ENCODE peak calls at places on chromosomes 7 and 10, in eight cellular contexts. One of them, this sample, is unnamed.
A peak's percentile ranks its signal among the peaks of the same experiment; 100 is the strongest.

GRCh38 chr10:44647877-44648542 is 263.1 kb upstream of the CXCL12 start:
- DNase-seq in neural progenitor cell: no peak
- DNase-seq in OCI-LY7: no peak
- DNase-seq in left ventricle myocardium inferior: peak; percentile 24
- DNase-seq in body of pancreas: peak; percentile 35
- DNase-seq in K562: no peak
- DNase-seq in GM10248: no peak
- DNase-seq in choroid plexus epithelial cell: peak; percentile 72
- DNase-seq in this sample: no peak

GRCh38 chr10:67402620-67403019 is 293.4 kb downstream of the CTNNA3 start:
- DNase-seq in neural progenitor cell: no peak
- DNase-seq in OCI-LY7: no peak
- DNase-seq in left ventricle myocardium inferior: no peak
- DNase-seq in body of pancreas: no peak
- DNase-seq in K562: no peak
- DNase-seq in GM10248: no peak
- DNase-seq in choroid plexus epithelial cell: no peak
- DNase-seq in this sample: no peak

GRCh38 chr7:19377611-19378339 is 232.6 kb upstream of the FERD3L start:
- DNase-seq in neural progenitor cell: no peak
- DNase-seq in OCI-LY7: no peak
- DNase-seq in left ventricle myocardium inferior: no peak
- DNase-seq in body of pancreas: no peak
- DNase-seq in K562: no peak
- DNase-seq in GM10248: no peak
- DNase-seq in choroid plexus epithelial cell: peak; percentile 85
- DNase-seq in this sample: no peak

GRCh38 chr7:46576950-46577349 is 655.9 kb upstream of the IGFBP3 start:
- DNase-seq in neural progenitor cell: no peak
- DNase-seq in OCI-LY7: no peak
- DNase-seq in left ventricle myocardium inferior: no peak
- DNase-seq in body of pancreas: no peak
- DNase-seq in K562: no peak
- DNase-seq in GM10248: no peak
- DNase-seq in choroid plexus epithelial cell: peak; percentile 49
- DNase-seq in this sample: no peak

GRCh38 chr7:921071-921461 is 33.4 kb downstream of the ADAP1 start:
- DNase-seq in neural progenitor cell: no peak
- DNase-seq in OCI-LY7: no peak
- DNase-seq in left ventricle myocardium inferior: no peak
- DNase-seq in body of pancreas: no peak
- DNase-seq in K562: no peak
- DNase-seq in GM10248: no peak
- DNase-seq in choroid plexus epithelial cell: no peak
- DNase-seq in this sample: no peak

GRCh38 chr10:5013385-5013784 is 9.7 kb upstream of the AKR1C2 start:
- DNase-seq in neural progenitor cell: no peak
- DNase-seq in OCI-LY7: no peak
- DNase-seq in left ventricle myocardium inferior: no peak
- DNase-seq in body of pancreas: no peak
- DNase-seq in K562: no peak
- DNase-seq in GM10248: no peak
- DNase-seq in choroid plexus epithelial cell: no peak
- DNase-seq in this sample: no peak

GRCh38 chr10:73857446-73857845 is 16.9 kb downstream of the CAMK2G start:
- DNase-seq in neural progenitor cell: no peak
- DNase-seq in OCI-LY7: no peak
- DNase-seq in left ventricle myocardium inferior: no peak
- DNase-seq in body of pancreas: no peak
- DNase-seq in K562: no peak
- DNase-seq in GM10248: peak; percentile 71
- DNase-seq in choroid plexus epithelial cell: peak; percentile 44
- DNase-seq in this sample: no peak

GRCh38 chr10:7310076-7310475 is 100.8 kb downstream of the SFMBT2 start:
- DNase-seq in neural progenitor cell: no peak
- DNase-seq in OCI-LY7: no peak
- DNase-seq in left ventricle myocardium inferior: peak; percentile 52
- DNase-seq in body of pancreas: no peak
- DNase-seq in K562: no peak
- DNase-seq in GM10248: no peak
- DNase-seq in choroid plexus epithelial cell: no peak
- DNase-seq in this sample: no peak

GRCh38 chr7:122137291-122138077 is 6.6 kb downstream of the AASS start:
- DNase-seq in neural progenitor cell: no peak
- DNase-seq in OCI-LY7: no peak
- DNase-seq in left ventricle myocardium inferior: no peak
- DNase-seq in body of pancreas: no peak
- DNase-seq in K562: no peak
- DNase-seq in GM10248: no peak
- DNase-seq in choroid plexus epithelial cell: peak; percentile 43
- DNase-seq in this sample: no peak

GRCh38 chr7:135486258-135486657 is 23.6 kb downstream of the CNOT4 start:
- DNase-seq in neural progenitor cell: no peak
- DNase-seq in OCI-LY7: no peak
- DNase-seq in left ventricle myocardium inferior: no peak
- DNase-seq in body of pancreas: no peak
- DNase-seq in K562: no peak
- DNase-seq in GM10248: no peak
- DNase-seq in choroid plexus epithelial cell: peak; percentile 38
- DNase-seq in this sample: no peak

GRCh38 chr10:13453896-13454295 is 74.9 kb downstream of the BEND7 start:
- DNase-seq in neural progenitor cell: peak; percentile 47
- DNase-seq in OCI-LY7: no peak
- DNase-seq in left ventricle myocardium inferior: no peak
- DNase-seq in body of pancreas: no peak
- DNase-seq in K562: no peak
- DNase-seq in GM10248: peak; percentile 41
- DNase-seq in choroid plexus epithelial cell: peak; percentile 33
- DNase-seq in this sample: no peak

GRCh38 chr10:96708456-96708855 is 11.9 kb downstream of the PIK3AP1 start:
- DNase-seq in neural progenitor cell: no peak
- DNase-seq in OCI-LY7: peak; percentile 44
- DNase-seq in left ventricle myocardium inferior: no peak
- DNase-seq in body of pancreas: no peak
- DNase-seq in K562: no peak
- DNase-seq in GM10248: peak; percentile 64
- DNase-seq in choroid plexus epithelial cell: no peak
- DNase-seq in this sample: no peak

GRCh38 chr10:12914111-12914510 is 87.4 kb downstream of the CCDC3 start:
- DNase-seq in neural progenitor cell: no peak
- DNase-seq in OCI-LY7: no peak
- DNase-seq in left ventricle myocardium inferior: no peak
- DNase-seq in body of pancreas: no peak
- DNase-seq in K562: no peak
- DNase-seq in GM10248: no peak
- DNase-seq in choroid plexus epithelial cell: no peak
- DNase-seq in this sample: no peak

GRCh38 chr10:62554632-62555199 is 180.5 kb downstream of the ZNF365 start:
- DNase-seq in neural progenitor cell: peak; percentile 63
- DNase-seq in OCI-LY7: peak; percentile 59
- DNase-seq in left ventricle myocardium inferior: no peak
- DNase-seq in body of pancreas: no peak
- DNase-seq in K562: peak; percentile 33
- DNase-seq in GM10248: peak; percentile 31
- DNase-seq in choroid plexus epithelial cell: peak; percentile 85
- DNase-seq in this sample: no peak

DNA sequence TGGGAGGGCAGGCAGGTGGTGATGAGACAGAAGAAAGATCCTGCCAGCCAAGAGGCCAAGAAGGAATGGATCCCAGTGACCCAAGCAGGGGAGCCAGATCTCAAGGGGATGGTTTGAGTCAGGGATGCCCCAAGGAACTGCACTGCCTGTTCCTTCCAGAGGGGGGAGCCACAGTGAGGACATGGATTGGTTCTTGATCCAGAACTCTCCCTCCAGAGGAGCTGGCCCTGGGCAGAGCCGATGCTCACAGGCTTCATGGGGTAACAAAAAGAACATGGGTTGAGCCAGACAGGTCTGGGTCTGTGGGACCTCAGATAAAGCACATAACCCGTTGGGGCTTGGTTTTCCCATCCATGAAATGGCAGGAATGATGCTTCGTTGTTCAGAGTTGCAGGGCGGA is 4.6 kb upstream of the DENND2A start:
- DNase-seq in neural progenitor cell: peak; percentile 31
- DNase-seq in OCI-LY7: no peak
- DNase-seq in left ventricle myocardium inferior: no peak
- DNase-seq in body of pancreas: no peak
- DNase-seq in K562: peak; percentile 76
- DNase-seq in GM10248: no peak
- DNase-seq in choroid plexus epithelial cell: no peak
- DNase-seq in this sample: peak; percentile 49
- TF ChIP-seq CTCF in neural progenitor cell: peak; percentile 56
- TF ChIP-seq CTCF in OCI-LY7: peak; percentile 58
- TF ChIP-seq CTCF in left ventricle myocardium inferior: peak; percentile 36
- TF ChIP-seq CTCF in body of pancreas: no peak
- TF ChIP-seq CTCF in K562: peak; percentile 75
- TF ChIP-seq CTCF in GM10248: no peak
- TF ChIP-seq CTCF in choroid plexus epithelial cell: peak; percentile 53
- TF ChIP-seq CTCF in this sample: peak; percentile 69

DNA sequence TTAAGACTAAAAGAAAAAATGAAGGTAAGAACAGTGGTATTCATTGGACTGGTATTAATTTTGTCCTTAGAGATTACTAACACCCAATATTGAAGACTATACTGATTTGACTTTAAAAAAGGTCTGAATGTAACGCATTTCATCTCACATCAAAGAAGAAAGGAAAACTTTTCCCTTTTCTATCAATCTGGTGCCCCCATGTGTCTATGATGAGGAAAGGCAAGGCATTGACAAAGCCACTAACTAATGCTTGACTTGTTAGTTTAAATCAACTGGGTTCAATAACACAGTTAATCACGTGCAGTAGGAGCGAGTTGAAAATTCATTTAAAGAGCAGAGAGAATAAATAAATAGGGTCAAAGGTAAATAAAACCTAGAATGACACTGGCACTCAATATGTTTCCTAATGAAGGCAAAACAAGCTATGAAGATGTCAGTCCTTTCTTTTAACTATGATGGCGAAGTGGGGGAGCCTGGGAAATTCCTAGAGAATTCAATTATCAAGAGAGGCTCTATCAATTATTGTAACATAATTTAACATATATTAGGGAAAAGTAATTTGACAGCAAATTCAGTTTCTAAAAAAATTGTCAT is 180.9 kb downstream of the ANK3 start:
- DNase-seq in neural progenitor cell: peak; percentile 71
- DNase-seq in OCI-LY7: peak; percentile 48
- DNase-seq in left ventricle myocardium inferior: no peak
- DNase-seq in body of pancreas: no peak
- DNase-seq in K562: peak; percentile 22
- DNase-seq in GM10248: no peak
- DNase-seq in choroid plexus epithelial cell: peak; percentile 69
- DNase-seq in this sample: no peak
- TF ChIP-seq CTCF in neural progenitor cell: peak; percentile 84
- TF ChIP-seq CTCF in OCI-LY7: peak; percentile 91
- TF ChIP-seq CTCF in left ventricle myocardium inferior: peak; percentile 69
- TF ChIP-seq CTCF in body of pancreas: peak; percentile 60
- TF ChIP-seq CTCF in K562: peak; percentile 69
- TF ChIP-seq CTCF in GM10248: peak; percentile 56
- TF ChIP-seq CTCF in choroid plexus epithelial cell: peak; percentile 76
- TF ChIP-seq CTCF in this sample: peak; percentile 59

DNA sequence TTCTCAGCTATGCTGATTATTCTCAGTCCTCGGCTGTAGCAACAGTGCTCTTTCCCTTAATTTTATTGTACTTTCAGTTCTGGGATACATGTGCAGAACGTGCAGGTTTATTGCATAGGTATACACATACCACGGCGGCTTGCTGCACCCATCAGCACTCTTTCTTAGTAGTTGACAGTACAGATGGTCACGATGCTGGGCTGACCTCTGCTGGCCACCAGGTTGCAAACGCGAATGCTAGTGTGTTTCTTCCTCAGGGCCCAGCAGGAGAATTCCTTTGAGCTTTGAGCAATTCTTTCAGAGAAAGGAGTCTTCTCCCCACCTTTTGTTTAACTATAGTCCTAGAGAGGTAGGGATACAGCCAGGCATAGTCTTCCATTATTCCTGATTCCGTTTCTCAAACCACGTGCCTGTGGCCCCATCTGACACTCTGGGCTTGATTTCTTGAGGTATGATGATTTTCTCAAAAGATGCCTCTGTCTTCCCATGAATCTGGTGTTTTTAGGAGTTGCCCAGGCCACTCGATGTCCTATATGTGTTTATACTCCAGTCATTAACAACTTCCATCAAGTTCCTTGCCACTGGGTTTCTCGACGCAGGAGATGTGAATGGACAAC is 48.9 kb upstream of the CDC14C start:
- DNase-seq in neural progenitor cell: peak; percentile 84
- DNase-seq in OCI-LY7: no peak
- DNase-seq in left ventricle myocardium inferior: peak; percentile 25
- DNase-seq in body of pancreas: peak; percentile 24
- DNase-seq in K562: no peak
- DNase-seq in GM10248: no peak
- DNase-seq in choroid plexus epithelial cell: peak; percentile 62
- DNase-seq in this sample: peak; percentile 50
- TF ChIP-seq CTCF in neural progenitor cell: peak; percentile 79
- TF ChIP-seq CTCF in OCI-LY7: peak; percentile 31
- TF ChIP-seq CTCF in left ventricle myocardium inferior: peak; percentile 69
- TF ChIP-seq CTCF in body of pancreas: no peak
- TF ChIP-seq CTCF in K562: no peak
- TF ChIP-seq CTCF in GM10248: peak; percentile 22
- TF ChIP-seq CTCF in choroid plexus epithelial cell: peak; percentile 67
- TF ChIP-seq CTCF in this sample: no peak

GRCh38 chr10:83283151-83283550 is 856.2 kb upstream of the GHITM start:
- DNase-seq in neural progenitor cell: no peak
- DNase-seq in OCI-LY7: no peak
- DNase-seq in left ventricle myocardium inferior: no peak
- DNase-seq in body of pancreas: no peak
- DNase-seq in K562: no peak
- DNase-seq in GM10248: no peak
- DNase-seq in choroid plexus epithelial cell: no peak
- DNase-seq in this sample: no peak
- TF ChIP-seq CTCF in neural progenitor cell: no peak
- TF ChIP-seq CTCF in OCI-LY7: no peak
- TF ChIP-seq CTCF in left ventricle myocardium inferior: no peak
- TF ChIP-seq CTCF in body of pancreas: no peak
- TF ChIP-seq CTCF in K562: no peak
- TF ChIP-seq CTCF in GM10248: no peak
- TF ChIP-seq CTCF in choroid plexus epithelial cell: no peak
- TF ChIP-seq CTCF in this sample: no peak

This sample was measured in endothelial cell.